ENCODE peak calls at places on chromosomes 12 and 14, in four cellular contexts. R is K562, L is NB4, O is HepG2. J is an unnamed sample.

GRCh38 chr14:89618821-89619551 is 202.0 kb upstream of the FOXN3 start:
- DNase-seq in L (peak), R (peak), O (peak), J (peak)

GRCh38 chr12:91767237-91767636 is 378.4 kb downstream of the BTG1 start:
- DNase-seq in R (no peak), O (no peak), L (no peak), J (no peak)

GRCh38 chr14:101250948-101251811 is 310.1 kb upstream of the DIO3 start:
- DNase-seq in R (no peak), L (no peak), O (no peak), J (no peak)

GRCh38 chr12:712172-712863 is 40.1 kb upstream of the WNK1 start:
- DNase-seq in R (no peak), O (no peak), L (no peak), J (no peak)

GRCh38 chr14:51715250-51715649 is 63.5 kb downstream of the FRMD6 start:
- DNase-seq in R (peak), O (no peak), L (no peak), J (no peak)

GRCh38 chr12:49827351-49828099 is 688 bp downstream of the NCKAP5L start:
- DNase-seq in R (peak), O (peak), L (peak), J (peak)

GRCh38 chr14:78254911-78255431 is 84.8 kb downstream of the NRXN3 start:
- DNase-seq in R (no peak), O (no peak), L (peak), J (no peak)

GRCh38 chr12:103908877-103909276 is 21.3 kb upstream of the HSP90B1 start:
- DNase-seq in O (no peak), L (no peak), R (no peak), J (no peak)

GRCh38 chr12:123115409-123116111 is 35.3 kb downstream of the PITPNM2 start:
- DNase-seq in R (no peak), O (no peak), L (peak), J (no peak)

GRCh38 chr12:56119361-56119796 is 1.3 kb downstream of the ZC3H10 start:
- DNase-seq in L (peak), O (peak), R (peak), J (peak)

GRCh38 chr12:97977870-97978269 is 515.3 kb downstream of the RMST start:
- DNase-seq in L (no peak), R (no peak), O (no peak), J (no peak)

GRCh38 chr12:121534495-121535148 is 46.2 kb downstream of the KDM2B start:
- DNase-seq in L (no peak), O (no peak), R (no peak), J (no peak)

GRCh38 chr14:24198845-24199524 is 3.7 kb upstream of the TM9SF1 start:
- DNase-seq in L (no peak), R (no peak), O (no peak), J (no peak)

GRCh38 chr12:91507754-91508153 is 325.1 kb upstream of the DCN start:
- DNase-seq in O (no peak), R (no peak), L (no peak), J (peak)

GRCh38 chr12:105725054-105725453 is 394.6 kb downstream of the C12orf75 start:
- DNase-seq in L (no peak), R (no peak), O (no peak), J (no peak)

GRCh38 chr12:131159660-131160059 is 206.0 kb downstream of the ADGRD1 start:
- DNase-seq in O (peak), R (no peak), L (no peak), J (no peak)

GRCh38 chr12:109497675-109498074 is 20.2 kb downstream of the UBE3B start:
- DNase-seq in L (no peak), R (no peak), O (no peak), J (no peak)

GRCh38 chr12:46901464-46902205 is 75.8 kb upstream of the SLC38A4 start:
- DNase-seq in L (no peak), O (no peak), R (no peak), J (no peak)

GRCh38 chr12:38161123-38162000 is 155.2 kb upstream of the ALG10B start:
- DNase-seq in L (no peak), O (no peak), R (no peak), J (no peak)

GRCh38 chr14:77541905-77542304 is 43.3 kb upstream of the ISM2 start:
- DNase-seq in L (no peak), O (no peak), R (no peak), J (no peak)

GRCh38 chr12:19198272-19198671 is 68.7 kb downstream of the PLEKHA5 start:
- DNase-seq in O (no peak), L (no peak), R (no peak), J (no peak)

GRCh38 chr12:112932485-112933151 is 5.7 kb upstream of the OAS3 start:
- DNase-seq in O (no peak), R (no peak), L (no peak), J (no peak)

GRCh38 chr12:108338915-108339657 is at the start of gene CMKLR1:
- DNase-seq in R (peak), O (no peak), L (peak), J (no peak)

GRCh38 chr14:56686416-56686815 is 106.8 kb downstream of the TMEM260 start:
- DNase-seq in R (no peak), O (peak), L (no peak), J (no peak)

GRCh38 chr14:61514006-61514830 is 181.1 kb upstream of the HIF1A start:
- DNase-seq in O (no peak), L (no peak), R (no peak), J (no peak)

GRCh38 chr12:91974541-91974940 is 171.1 kb downstream of the BTG1 start:
- DNase-seq in O (no peak), L (no peak), R (no peak), J (no peak)

GRCh38 chr12:78181544-78182162 is 351.0 kb downstream of the NAV3 start:
- DNase-seq in L (peak), O (peak), R (no peak), J (peak)

GRCh38 chr14:58832010-58832409 is 194.2 kb downstream of the DACT1 start:
- DNase-seq in O (no peak), L (no peak), R (no peak), J (no peak)

GRCh38 chr12:76183459-76184186 is 99.1 kb upstream of the NAP1L1 start:
- DNase-seq in O (peak), R (peak), L (peak), J (peak)

GRCh38 chr12:38157933-38158401 is 158.6 kb upstream of the ALG10B start:
- DNase-seq in L (no peak), R (no peak), O (no peak), J (no peak)

GRCh38 chr12:109934026-109934425 is 34.0 kb downstream of the TCHP start:
- DNase-seq in O (no peak), R (no peak), L (no peak), J (peak)

GRCh38 chr14:60225268-60225667 is 23.8 kb upstream of the PPM1A start:
- DNase-seq in O (no peak), R (no peak), L (no peak), J (no peak)

GRCh38 chr14:60485600-60486251 is at the start of gene C14orf39:
- DNase-seq in R (peak), L (peak), O (no peak), J (peak)

GRCh38 chr12:28023156-28023887 is 50.8 kb upstream of the PTHLH start:
- DNase-seq in O (peak), R (no peak), L (peak), J (peak)

GRCh38 chr12:52238206-52238840 is 5.3 kb downstream of the KRT7 start:
- DNase-seq in L (no peak), O (no peak), R (no peak), J (no peak)

GRCh38 chr14:64465208-64465821 is at the start of gene AKAP5:
- DNase-seq in O (peak), R (peak), L (peak), J (peak)

GRCh38 chr12:18998343-18999270 is 130.9 kb upstream of the PLEKHA5 start:
- DNase-seq in R (no peak), L (no peak), O (no peak), J (peak)

GRCh38 chr12:110355080-110355479 is 48.4 kb downstream of the ANAPC7 start:
- DNase-seq in L (peak), O (peak), R (peak), J (no peak)

GRCh38 chr12:94481734-94482133 is 22.1 kb upstream of the CEP83 start:
- DNase-seq in O (no peak), R (no peak), L (no peak), J (no peak)
- TF ChIP-seq POLR2A in O (no peak), R (no peak), L (no peak), J (no peak)

GRCh38 chr12:15186593-15186992 is 34.6 kb downstream of the RERG start:
- DNase-seq in R (no peak), O (no peak), L (no peak), J (no peak)
- TF ChIP-seq MYC in R (no peak), O (no peak), L (no peak), J (no peak)

DNA sequence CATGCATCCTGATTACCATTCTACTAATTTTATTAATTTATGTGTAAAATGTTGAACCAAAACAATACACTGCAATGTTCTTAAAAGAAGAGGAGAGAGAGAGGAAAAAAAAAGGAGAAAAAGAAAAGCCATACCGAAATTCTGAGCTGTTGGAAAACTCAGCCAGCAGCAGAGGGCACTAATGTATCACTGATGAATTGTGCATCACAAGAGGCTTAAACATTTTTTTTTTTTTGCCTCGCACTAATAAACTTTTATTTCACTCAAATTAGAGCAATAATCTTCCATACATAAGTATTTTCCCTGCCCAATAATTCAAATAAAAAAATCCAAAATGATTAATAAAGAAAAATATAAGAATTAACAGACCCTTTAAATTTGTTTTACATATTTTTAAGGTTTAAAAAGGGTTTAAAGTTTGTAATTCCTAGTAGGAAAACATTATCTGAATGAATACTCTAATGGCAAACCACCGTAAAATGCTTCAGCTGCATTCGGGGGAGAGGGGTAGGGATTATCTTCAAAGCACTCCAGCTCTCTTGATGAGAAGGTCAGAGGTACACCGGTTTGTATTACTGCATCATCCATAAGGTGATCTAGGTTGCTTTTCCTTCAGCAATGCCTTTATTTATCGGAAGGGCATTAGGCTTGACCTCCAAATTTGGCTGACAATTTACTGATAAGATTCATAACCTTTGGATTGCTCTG is 41.9 kb downstream of the ATP23 start:
- DNase-seq in O (peak), L (peak), R (no peak), J (peak)
- TF ChIP-seq POLR2A in O (no peak), L (no peak), R (no peak), J (no peak)

DNA sequence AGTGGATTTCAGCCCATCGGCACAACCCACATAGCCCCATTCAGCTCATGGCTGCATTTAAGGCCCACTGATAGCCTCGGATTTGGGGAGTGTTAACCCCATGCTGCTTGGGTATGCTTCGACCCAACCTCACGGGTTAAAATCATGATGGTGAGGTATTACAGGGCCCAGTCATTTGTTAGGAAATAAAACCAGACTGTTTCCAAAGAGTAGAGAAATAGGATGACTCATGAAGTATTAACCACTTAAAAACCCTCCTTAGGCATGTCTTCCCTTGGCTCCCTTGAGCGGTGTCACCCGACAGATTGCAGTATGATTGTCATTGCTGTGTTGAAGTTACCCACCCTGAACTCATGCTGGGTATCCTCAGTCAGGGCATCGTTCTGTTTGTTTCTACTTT is 289.1 kb downstream of the CACNA1C start:
- DNase-seq in R (no peak), O (no peak), L (peak), J (no peak)
- TF ChIP-seq MYC in R (no peak), O (no peak), L (peak), J (no peak)

GRCh38 chr12:58443981-58444371 is 476.3 kb downstream of the LRIG3 start:
- DNase-seq in R (no peak), L (no peak), O (no peak), J (no peak)
- TF ChIP-seq POLR2A in R (no peak), L (no peak), O (no peak), J (no peak)

DNA sequence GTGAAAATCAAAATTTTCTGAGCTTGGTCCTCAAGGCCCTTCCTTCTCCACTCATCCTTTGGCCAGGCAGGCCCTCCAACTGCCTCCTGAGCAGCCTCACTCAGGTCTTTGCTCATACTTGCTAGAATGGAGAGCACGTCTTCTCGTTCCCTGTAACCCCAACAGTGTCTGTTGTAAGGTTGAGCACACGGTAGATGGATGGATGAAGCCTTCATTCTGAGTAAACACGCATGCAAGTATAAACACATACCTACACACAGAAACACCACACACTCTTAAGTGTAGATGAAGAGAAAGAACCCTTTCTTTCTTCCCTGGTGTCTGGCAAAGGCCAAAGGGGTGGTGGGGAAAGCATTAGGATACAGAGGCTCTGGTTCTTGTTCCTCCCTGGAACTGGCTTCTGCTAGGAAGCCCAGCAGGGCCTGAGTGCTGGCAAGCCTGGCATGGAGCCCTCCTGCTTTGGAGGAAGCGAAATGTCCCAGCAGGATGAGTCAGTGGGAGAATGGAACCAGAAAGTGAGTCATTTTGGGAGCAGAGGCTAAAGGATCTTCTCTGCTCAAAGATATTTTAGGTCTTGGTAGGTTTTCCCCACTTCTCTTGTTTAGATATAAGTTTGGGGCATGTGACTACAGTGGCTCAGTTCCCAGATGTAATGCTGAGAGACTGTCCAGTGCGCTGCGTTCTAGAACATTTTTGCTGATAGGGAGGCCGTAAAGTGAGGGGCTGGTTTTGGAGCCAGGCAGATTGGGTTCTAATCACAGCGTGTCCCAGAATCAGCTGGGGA is 127.4 kb downstream of the CACNA1C start:
- DNase-seq in L (no peak), O (no peak), R (no peak), J (no peak)
- TF ChIP-seq MYC in L (no peak), O (no peak), R (no peak), J (no peak)

DNA sequence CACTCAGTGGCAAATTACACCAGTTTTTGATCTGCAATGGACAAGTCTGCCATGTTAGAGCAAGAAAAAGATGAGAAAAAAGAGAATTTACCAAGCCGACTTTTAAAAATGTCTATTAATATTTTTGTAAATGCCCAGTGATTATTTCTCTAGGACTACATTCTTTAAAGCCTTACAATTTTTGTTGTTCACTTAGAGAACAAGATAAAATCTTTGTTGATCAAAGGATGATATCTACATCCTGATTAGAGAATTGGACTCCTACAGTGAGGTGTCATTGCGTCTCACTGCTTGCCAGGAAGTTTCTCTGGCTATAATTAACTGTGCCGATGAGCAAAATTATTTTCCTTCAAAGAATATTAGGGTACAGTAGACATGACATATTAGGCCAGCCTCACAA is 1.7 kb upstream of the CFAP54 start:
- DNase-seq in R (no peak), L (no peak), O (no peak), J (no peak)
- TF ChIP-seq POLR2A in R (no peak), L (no peak), O (no peak), J (no peak)

GRCh38 chr14:74861734-74862090 is 14.2 kb downstream of the PROX2 start:
- DNase-seq in R (no peak), O (no peak), L (no peak), J (no peak)
- TF ChIP-seq MYC in R (no peak), O (no peak), L (no peak), J (no peak)

DNA sequence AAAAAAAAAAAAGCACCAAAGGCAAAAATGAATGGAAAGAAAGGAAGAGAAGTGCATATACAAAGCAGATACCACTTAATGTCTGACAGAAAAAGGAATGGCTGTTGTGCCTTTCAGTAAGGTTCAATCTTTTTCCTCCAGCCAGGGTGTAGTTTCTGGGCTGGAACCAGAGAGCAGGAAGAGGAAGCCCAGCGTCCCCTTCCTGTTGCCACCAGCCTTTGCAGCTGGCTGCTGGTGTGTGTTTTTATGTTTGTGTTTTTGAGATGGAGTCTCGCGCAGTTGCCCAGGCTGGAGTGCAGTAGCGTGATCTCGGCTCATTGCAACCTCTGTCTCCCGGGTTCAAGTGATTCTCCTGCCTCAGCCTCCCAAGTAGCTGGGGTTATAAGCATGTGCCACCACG is 64.6 kb upstream of the LTA4H start:
- DNase-seq in O (no peak), R (no peak), L (peak), J (peak)
- TF ChIP-seq POLR2A in O (no peak), R (no peak), L (no peak), J (no peak)